ENCODE peak calls at places on chromosomes 1 and 21, in eight cellular contexts. One of them, this sample, is unnamed.

GRCh38 chr1:44021581-44022321 is 9.5 kb downstream of the SLC6A9 start:
- DNase-seq in progenitor cell of endocrine pancreas: no peak
- DNase-seq in cardiac fibroblast: no peak
- DNase-seq in breast epithelium: no peak
- DNase-seq in nephron progenitor cell: no peak
- DNase-seq in stomach: no peak
- DNase-seq in activated B cell treated with CpG ODN at 0.5 μM for 24 hours: no peak
- DNase-seq in MM.1S: no peak
- DNase-seq in this sample: no peak

GRCh38 chr1:10899490-10900264 is 103.2 kb upstream of the CASZ1 start:
- DNase-seq in nephron progenitor cell: no peak
- DNase-seq in stomach: no peak
- DNase-seq in activated B cell treated with CpG ODN at 0.5 μM for 24 hours: no peak
- DNase-seq in breast epithelium: no peak
- DNase-seq in progenitor cell of endocrine pancreas: no peak
- DNase-seq in MM.1S: no peak
- DNase-seq in cardiac fibroblast: no peak
- DNase-seq in this sample: no peak

GRCh38 chr1:68623700-68624099 is 126.8 kb upstream of the DEPDC1 start:
- DNase-seq in cardiac fibroblast: peak
- DNase-seq in breast epithelium: no peak
- DNase-seq in nephron progenitor cell: no peak
- DNase-seq in activated B cell treated with CpG ODN at 0.5 μM for 24 hours: no peak
- DNase-seq in stomach: no peak
- DNase-seq in MM.1S: no peak
- DNase-seq in progenitor cell of endocrine pancreas: no peak
- DNase-seq in this sample: no peak

GRCh38 chr1:101025283-101025679 is 303 bp downstream of the DPH5 start:
- DNase-seq in breast epithelium: no peak
- DNase-seq in activated B cell treated with CpG ODN at 0.5 μM for 24 hours: no peak
- DNase-seq in progenitor cell of endocrine pancreas: no peak
- DNase-seq in MM.1S: no peak
- DNase-seq in nephron progenitor cell: peak
- DNase-seq in cardiac fibroblast: peak
- DNase-seq in stomach: no peak
- DNase-seq in this sample: peak

GRCh38 chr1:32903991-32904776 is 3.0 kb upstream of the TMEM54 start:
- DNase-seq in MM.1S: no peak
- DNase-seq in cardiac fibroblast: no peak
- DNase-seq in stomach: peak
- DNase-seq in breast epithelium: no peak
- DNase-seq in progenitor cell of endocrine pancreas: no peak
- DNase-seq in nephron progenitor cell: no peak
- DNase-seq in activated B cell treated with CpG ODN at 0.5 μM for 24 hours: no peak
- DNase-seq in this sample: no peak

GRCh38 chr1:109466440-109467300 is at the start of gene SYPL2:
- DNase-seq in progenitor cell of endocrine pancreas: peak
- DNase-seq in activated B cell treated with CpG ODN at 0.5 μM for 24 hours: peak
- DNase-seq in nephron progenitor cell: peak
- DNase-seq in stomach: peak
- DNase-seq in cardiac fibroblast: peak
- DNase-seq in breast epithelium: no peak
- DNase-seq in MM.1S: no peak
- DNase-seq in this sample: no peak

GRCh38 chr21:20882462-20883415 is 115.5 kb upstream of the NCAM2 start:
- DNase-seq in stomach: peak
- DNase-seq in activated B cell treated with CpG ODN at 0.5 μM for 24 hours: no peak
- DNase-seq in cardiac fibroblast: peak
- DNase-seq in progenitor cell of endocrine pancreas: peak
- DNase-seq in MM.1S: peak
- DNase-seq in breast epithelium: no peak
- DNase-seq in nephron progenitor cell: peak
- DNase-seq in this sample: peak

GRCh38 chr1:231935856-231936255 is 309.3 kb downstream of the DISC1 start:
- DNase-seq in nephron progenitor cell: no peak
- DNase-seq in breast epithelium: no peak
- DNase-seq in cardiac fibroblast: no peak
- DNase-seq in stomach: no peak
- DNase-seq in progenitor cell of endocrine pancreas: no peak
- DNase-seq in MM.1S: no peak
- DNase-seq in activated B cell treated with CpG ODN at 0.5 μM for 24 hours: no peak
- DNase-seq in this sample: no peak

GRCh38 chr1:24163999-24164398 is 21.1 kb upstream of the IL22RA1 start:
- DNase-seq in cardiac fibroblast: no peak
- DNase-seq in MM.1S: no peak
- DNase-seq in breast epithelium: no peak
- DNase-seq in nephron progenitor cell: no peak
- DNase-seq in stomach: no peak
- DNase-seq in activated B cell treated with CpG ODN at 0.5 μM for 24 hours: no peak
- DNase-seq in progenitor cell of endocrine pancreas: no peak
- DNase-seq in this sample: no peak

GRCh38 chr1:41739061-41739955 is 179.4 kb downstream of the HIVEP3 start:
- DNase-seq in MM.1S: no peak
- DNase-seq in stomach: peak
- DNase-seq in nephron progenitor cell: peak
- DNase-seq in activated B cell treated with CpG ODN at 0.5 μM for 24 hours: peak
- DNase-seq in cardiac fibroblast: peak
- DNase-seq in progenitor cell of endocrine pancreas: no peak
- DNase-seq in breast epithelium: peak
- DNase-seq in this sample: peak

GRCh38 chr1:210653771-210654170 is 325.1 kb downstream of the HHAT start:
- DNase-seq in nephron progenitor cell: no peak
- DNase-seq in breast epithelium: no peak
- DNase-seq in cardiac fibroblast: peak
- DNase-seq in MM.1S: no peak
- DNase-seq in activated B cell treated with CpG ODN at 0.5 μM for 24 hours: no peak
- DNase-seq in progenitor cell of endocrine pancreas: no peak
- DNase-seq in stomach: no peak
- DNase-seq in this sample: no peak

GRCh38 chr1:27599605-27600499 is 4.1 kb downstream of the AHDC1 start:
- DNase-seq in activated B cell treated with CpG ODN at 0.5 μM for 24 hours: no peak
- DNase-seq in nephron progenitor cell: peak
- DNase-seq in MM.1S: no peak
- DNase-seq in stomach: no peak
- DNase-seq in breast epithelium: no peak
- DNase-seq in progenitor cell of endocrine pancreas: no peak
- DNase-seq in cardiac fibroblast: no peak
- DNase-seq in this sample: no peak

GRCh38 chr1:41386190-41386518 is 24.9 kb downstream of the FOXO6 start:
- DNase-seq in MM.1S: no peak
- DNase-seq in cardiac fibroblast: no peak
- DNase-seq in breast epithelium: no peak
- DNase-seq in activated B cell treated with CpG ODN at 0.5 μM for 24 hours: no peak
- DNase-seq in nephron progenitor cell: no peak
- DNase-seq in stomach: no peak
- DNase-seq in progenitor cell of endocrine pancreas: no peak
- DNase-seq in this sample: no peak

GRCh38 chr1:233489436-233489835 is 124.5 kb upstream of the KCNK1 start:
- DNase-seq in MM.1S: no peak
- DNase-seq in progenitor cell of endocrine pancreas: no peak
- DNase-seq in activated B cell treated with CpG ODN at 0.5 μM for 24 hours: no peak
- DNase-seq in stomach: no peak
- DNase-seq in cardiac fibroblast: no peak
- DNase-seq in breast epithelium: no peak
- DNase-seq in nephron progenitor cell: no peak
- DNase-seq in this sample: no peak

GRCh38 chr1:211813590-211813989 is 17.0 kb downstream of the LPGAT1 start:
- DNase-seq in cardiac fibroblast: peak
- DNase-seq in activated B cell treated with CpG ODN at 0.5 μM for 24 hours: no peak
- DNase-seq in progenitor cell of endocrine pancreas: no peak
- DNase-seq in breast epithelium: no peak
- DNase-seq in nephron progenitor cell: no peak
- DNase-seq in stomach: peak
- DNase-seq in MM.1S: no peak
- DNase-seq in this sample: peak

GRCh38 chr1:196734460-196734859 is 40.2 kb upstream of the CFHR3 start:
- DNase-seq in progenitor cell of endocrine pancreas: no peak
- DNase-seq in MM.1S: no peak
- DNase-seq in activated B cell treated with CpG ODN at 0.5 μM for 24 hours: no peak
- DNase-seq in stomach: no peak
- DNase-seq in cardiac fibroblast: no peak
- DNase-seq in nephron progenitor cell: no peak
- DNase-seq in breast epithelium: no peak
- DNase-seq in this sample: no peak

GRCh38 chr1:196734006-196734405 is 40.6 kb upstream of the CFHR3 start:
- DNase-seq in breast epithelium: no peak
- DNase-seq in activated B cell treated with CpG ODN at 0.5 μM for 24 hours: no peak
- DNase-seq in MM.1S: no peak
- DNase-seq in cardiac fibroblast: no peak
- DNase-seq in nephron progenitor cell: no peak
- DNase-seq in progenitor cell of endocrine pancreas: no peak
- DNase-seq in stomach: no peak
- DNase-seq in this sample: no peak

GRCh38 chr1:196733091-196733970 is 41.3 kb upstream of the CFHR3 start:
- DNase-seq in MM.1S: no peak
- DNase-seq in nephron progenitor cell: no peak
- DNase-seq in progenitor cell of endocrine pancreas: no peak
- DNase-seq in breast epithelium: no peak
- DNase-seq in cardiac fibroblast: peak
- DNase-seq in activated B cell treated with CpG ODN at 0.5 μM for 24 hours: no peak
- DNase-seq in stomach: no peak
- DNase-seq in this sample: no peak

DNA sequence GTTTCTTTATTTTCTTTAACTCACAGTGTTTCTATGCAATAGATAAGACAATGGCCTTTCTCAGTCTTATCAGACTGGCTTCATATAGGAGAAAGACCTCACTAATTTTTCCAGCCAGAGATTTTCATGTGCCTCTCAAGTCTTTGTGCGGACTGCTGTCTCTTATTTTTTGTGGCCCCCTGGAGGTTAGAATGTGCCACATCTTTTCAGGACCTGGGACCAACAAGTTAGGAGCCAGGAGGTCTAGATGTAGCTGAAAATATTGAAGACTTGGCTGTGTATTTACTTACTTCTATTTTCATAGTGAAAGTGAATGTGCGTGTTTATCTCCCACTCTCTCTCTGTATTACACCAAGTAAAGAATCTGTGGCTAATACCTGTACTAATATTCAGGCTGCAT is 42.1 kb upstream of the CFHR3 start:
- DNase-seq in nephron progenitor cell: no peak
- DNase-seq in stomach: no peak
- DNase-seq in MM.1S: no peak
- DNase-seq in breast epithelium: no peak
- DNase-seq in activated B cell treated with CpG ODN at 0.5 μM for 24 hours: no peak
- DNase-seq in cardiac fibroblast: no peak
- DNase-seq in progenitor cell of endocrine pancreas: no peak
- DNase-seq in this sample: no peak
- TF ChIP-seq CTCF in nephron progenitor cell: no peak
- TF ChIP-seq CTCF in stomach: no peak
- TF ChIP-seq CTCF in MM.1S: peak
- TF ChIP-seq CTCF in breast epithelium: no peak
- TF ChIP-seq CTCF in activated B cell treated with CpG ODN at 0.5 μM for 24 hours: no peak
- TF ChIP-seq CTCF in cardiac fibroblast: peak
- TF ChIP-seq CTCF in progenitor cell of endocrine pancreas: peak
- TF ChIP-seq CTCF in this sample: no peak

GRCh38 chr1:205074513-205074912 is 9.7 kb downstream of the TMEM81 start:
- DNase-seq in nephron progenitor cell: no peak
- DNase-seq in breast epithelium: no peak
- DNase-seq in MM.1S: no peak
- DNase-seq in stomach: no peak
- DNase-seq in activated B cell treated with CpG ODN at 0.5 μM for 24 hours: no peak
- DNase-seq in progenitor cell of endocrine pancreas: no peak
- DNase-seq in cardiac fibroblast: no peak
- DNase-seq in this sample: no peak
- TF ChIP-seq CTCF in nephron progenitor cell: no peak
- TF ChIP-seq CTCF in breast epithelium: no peak
- TF ChIP-seq CTCF in MM.1S: no peak
- TF ChIP-seq CTCF in stomach: no peak
- TF ChIP-seq CTCF in activated B cell treated with CpG ODN at 0.5 μM for 24 hours: no peak
- TF ChIP-seq CTCF in progenitor cell of endocrine pancreas: no peak
- TF ChIP-seq CTCF in cardiac fibroblast: no peak
- TF ChIP-seq CTCF in this sample: no peak

GRCh38 chr1:4091996-4092395 is 191.9 kb upstream of the C1orf174 start:
- DNase-seq in breast epithelium: peak
- DNase-seq in nephron progenitor cell: no peak
- DNase-seq in activated B cell treated with CpG ODN at 0.5 μM for 24 hours: no peak
- DNase-seq in stomach: no peak
- DNase-seq in cardiac fibroblast: no peak
- DNase-seq in MM.1S: no peak
- DNase-seq in progenitor cell of endocrine pancreas: no peak
- DNase-seq in this sample: no peak

GRCh38 chr1:4089421-4090175 is 189.5 kb upstream of the C1orf174 start:
- DNase-seq in activated B cell treated with CpG ODN at 0.5 μM for 24 hours: no peak
- DNase-seq in cardiac fibroblast: no peak
- DNase-seq in progenitor cell of endocrine pancreas: no peak
- DNase-seq in breast epithelium: peak
- DNase-seq in MM.1S: no peak
- DNase-seq in stomach: peak
- DNase-seq in nephron progenitor cell: no peak
- DNase-seq in this sample: no peak

GRCh38 chr1:4090556-4090955 is 190.5 kb upstream of the C1orf174 start:
- DNase-seq in activated B cell treated with CpG ODN at 0.5 μM for 24 hours: no peak
- DNase-seq in progenitor cell of endocrine pancreas: no peak
- DNase-seq in nephron progenitor cell: no peak
- DNase-seq in stomach: peak
- DNase-seq in cardiac fibroblast: no peak
- DNase-seq in MM.1S: no peak
- DNase-seq in breast epithelium: peak
- DNase-seq in this sample: no peak

GRCh38 chr1:4088676-4089075 is 188.6 kb upstream of the C1orf174 start:
- DNase-seq in progenitor cell of endocrine pancreas: no peak
- DNase-seq in breast epithelium: peak
- DNase-seq in cardiac fibroblast: no peak
- DNase-seq in stomach: no peak
- DNase-seq in MM.1S: no peak
- DNase-seq in activated B cell treated with CpG ODN at 0.5 μM for 24 hours: no peak
- DNase-seq in nephron progenitor cell: no peak
- DNase-seq in this sample: no peak

GRCh38 chr1:4090976-4091660 is 191.0 kb upstream of the C1orf174 start:
- DNase-seq in breast epithelium: peak
- DNase-seq in cardiac fibroblast: no peak
- DNase-seq in activated B cell treated with CpG ODN at 0.5 μM for 24 hours: no peak
- DNase-seq in progenitor cell of endocrine pancreas: no peak
- DNase-seq in MM.1S: no peak
- DNase-seq in nephron progenitor cell: no peak
- DNase-seq in stomach: no peak
- DNase-seq in this sample: no peak
- TF ChIP-seq CTCF in breast epithelium: no peak
- TF ChIP-seq CTCF in cardiac fibroblast: no peak
- TF ChIP-seq CTCF in activated B cell treated with CpG ODN at 0.5 μM for 24 hours: no peak
- TF ChIP-seq CTCF in progenitor cell of endocrine pancreas: no peak
- TF ChIP-seq CTCF in MM.1S: no peak
- TF ChIP-seq CTCF in nephron progenitor cell: no peak
- TF ChIP-seq CTCF in stomach: no peak
- TF ChIP-seq CTCF in this sample: no peak

GRCh38 chr1:172485626-172486025 is 41.8 kb upstream of the PIGC start:
- DNase-seq in MM.1S: no peak
- DNase-seq in activated B cell treated with CpG ODN at 0.5 μM for 24 hours: no peak
- DNase-seq in nephron progenitor cell: no peak
- DNase-seq in progenitor cell of endocrine pancreas: no peak
- DNase-seq in stomach: no peak
- DNase-seq in breast epithelium: no peak
- DNase-seq in cardiac fibroblast: no peak
- DNase-seq in this sample: no peak
- TF ChIP-seq CTCF in MM.1S: no peak
- TF ChIP-seq CTCF in activated B cell treated with CpG ODN at 0.5 μM for 24 hours: no peak
- TF ChIP-seq CTCF in nephron progenitor cell: no peak
- TF ChIP-seq CTCF in progenitor cell of endocrine pancreas: no peak
- TF ChIP-seq CTCF in stomach: no peak
- TF ChIP-seq CTCF in breast epithelium: no peak
- TF ChIP-seq CTCF in cardiac fibroblast: no peak
- TF ChIP-seq CTCF in this sample: no peak